ENCODE peak calls at places on chromosomes 6 and 20, in five cellular contexts. Z is Panc1, K is GM23248, V is left lung, X is heart right ventricle. R is an unnamed sample.

GRCh38 chr6:22906091-22906549 is 336.8 kb downstream of the HDGFL1 start:
- DNase-seq in Z (no peak), K (peak; percentile 55), V (no peak), X (no peak), R (no peak)

GRCh38 chr6:145508107-145508506 is 227.2 kb downstream of the EPM2A start:
- DNase-seq in Z (no peak), K (no peak), V (no peak), X (no peak), R (no peak)

GRCh38 chr6:4280721-4281120 is 145.3 kb upstream of the ECI2 start:
- DNase-seq in Z (no peak), K (peak; percentile 89), V (no peak), X (no peak), R (no peak)

GRCh38 chr20:18857640-18858039 is 44.1 kb downstream of the SCP2D1 start:
- DNase-seq in Z (no peak), K (peak; percentile 60), V (no peak), X (no peak), R (no peak)

GRCh38 chr6:108690326-108691000 is 129.7 kb downstream of the FOXO3 start:
- DNase-seq in Z (no peak), K (peak; percentile 56), V (no peak), X (no peak), R (no peak)

GRCh38 chr20:38588303-38588702 is 7.3 kb downstream of the ADIG start:
- DNase-seq in Z (no peak), K (no peak), V (no peak), X (no peak), R (no peak)

GRCh38 chr20:49615401-49616153 is 47.6 kb upstream of the PTGIS start:
- DNase-seq in Z (no peak), K (peak; percentile 55), V (no peak), X (peak; percentile 58), R (peak; percentile 43)

GRCh38 chr6:72367439-72367838 is 254.4 kb upstream of the KCNQ5 start:
- DNase-seq in Z (no peak), K (no peak), V (no peak), X (no peak), R (no peak)

GRCh38 chr6:168447741-168448140 is 6.8 kb downstream of the SMOC2 start:
- DNase-seq in Z (no peak), K (no peak), V (no peak), X (no peak), R (no peak)

GRCh38 chr20:57330998-57331397 is 1.4 kb downstream of the SPO11 start:
- DNase-seq in Z (no peak), K (peak; percentile 75), V (no peak), X (no peak), R (no peak)

GRCh38 chr6:43814111-43814510 is 44.1 kb downstream of the VEGFA start:
- DNase-seq in Z (no peak), K (no peak), V (no peak), X (no peak), R (no peak)

GRCh38 chr20:23419995-23420901 is 1.0 kb downstream of the NAPB start:
- DNase-seq in Z (no peak), K (peak; percentile 84), V (peak; percentile 56), X (no peak), R (peak; percentile 23)

GRCh38 chr6:55993418-55993817 is 118.0 kb upstream of the BMP5 start:
- DNase-seq in Z (no peak), K (no peak), V (no peak), X (no peak), R (no peak)

GRCh38 chr20:21259346-21259745 is 43.8 kb upstream of the XRN2 start:
- DNase-seq in Z (no peak), K (no peak), V (no peak), X (no peak), R (no peak)

GRCh38 chr6:149862901-149863595 is 1.1 kb downstream of the LRP11 start:
- DNase-seq in Z (no peak), K (peak; percentile 89), V (peak; percentile 68), X (peak; percentile 71), R (peak; percentile 72)

GRCh38 chr6:10655508-10656055 is 38.8 kb downstream of the C6orf52 start:
- DNase-seq in Z (no peak), K (no peak), V (no peak), X (no peak), R (no peak)

GRCh38 chr6:166369741-166370140 is 13.0 kb downstream of the MPC1 start:
- DNase-seq in Z (no peak), K (no peak), V (no peak), X (no peak), R (no peak)

GRCh38 chr6:29011276-29011734 is 6.2 kb upstream of the ZNF311 start:
- DNase-seq in Z (no peak), K (peak; percentile 87), V (peak; percentile 40), X (peak; percentile 38), R (no peak)

GRCh38 chr20:33753763-33754162 is 22.0 kb downstream of the ZNF341 start:
- DNase-seq in Z (no peak), K (peak; percentile 20), V (no peak), X (no peak), R (no peak)

GRCh38 chr6:88236961-88237360 is 70.8 kb upstream of the CNR1 start:
- DNase-seq in Z (no peak), K (no peak), V (no peak), X (no peak), R (no peak)

DNA sequence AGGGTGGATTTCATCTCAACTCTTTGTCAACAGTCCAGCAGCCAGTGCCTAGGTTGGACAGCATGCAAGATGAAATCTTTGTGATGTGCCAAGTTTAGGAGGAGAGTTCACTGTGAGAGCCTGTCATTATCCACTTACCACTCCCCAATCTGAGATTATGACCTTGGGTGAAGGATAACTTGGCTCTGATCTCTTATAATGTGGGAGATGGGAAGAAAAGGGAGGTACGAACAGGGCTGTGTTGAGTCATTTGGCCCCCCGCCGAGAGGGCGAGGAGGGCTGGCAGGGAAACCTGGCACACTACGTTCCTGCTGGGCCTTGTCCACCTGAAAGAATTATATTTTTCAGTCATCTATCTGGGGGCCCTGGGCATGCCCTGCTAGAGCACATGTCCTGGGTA is 35.8 kb downstream of the LAMA4 start:
- DNase-seq in Z (no peak), K (peak; percentile 71), V (no peak), X (peak; percentile 56), R (no peak)
- H3K4me1 ChIP-seq in Z (no peaks in the 10 kb centered on the region), K (peaks cover 88% of the 10 kb centered on the region), V (peaks cover 31% of the 10 kb centered on the region), X (peaks cover 12% of the 10 kb centered on the region), R (peaks cover 18% of the 10 kb centered on the region)

DNA sequence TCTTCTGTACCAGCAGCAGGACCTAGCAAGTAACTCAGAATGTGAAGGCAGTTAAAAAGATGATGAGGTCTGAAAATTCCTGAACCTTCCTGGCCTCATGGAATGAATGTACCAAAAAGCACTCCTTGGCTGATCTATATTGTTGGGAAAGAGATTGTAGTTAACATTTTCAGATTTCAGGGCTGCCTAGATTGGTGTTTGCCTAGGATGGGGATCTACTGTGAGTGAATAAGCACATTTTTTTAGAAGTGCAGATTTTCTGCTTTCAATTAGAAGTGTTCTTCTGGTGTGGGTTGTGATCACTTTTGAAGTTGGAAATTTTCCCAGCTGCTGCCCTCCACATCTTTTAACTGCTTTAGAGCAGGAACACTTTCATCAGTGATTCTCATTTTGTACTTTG is 6.2 kb downstream of the MYLIP start:
- DNase-seq in Z (no peak), K (no peak), V (no peak), X (no peak), R (no peak)
- H3K4me1 ChIP-seq in Z (peaks cover 46% of the 10 kb centered on the region), K (peaks cover 32% of the 10 kb centered on the region), V (peaks cover 97% of the 10 kb centered on the region), X (peaks cover 16% of the 10 kb centered on the region), R (peaks cover 9% of the 10 kb centered on the region)

DNA sequence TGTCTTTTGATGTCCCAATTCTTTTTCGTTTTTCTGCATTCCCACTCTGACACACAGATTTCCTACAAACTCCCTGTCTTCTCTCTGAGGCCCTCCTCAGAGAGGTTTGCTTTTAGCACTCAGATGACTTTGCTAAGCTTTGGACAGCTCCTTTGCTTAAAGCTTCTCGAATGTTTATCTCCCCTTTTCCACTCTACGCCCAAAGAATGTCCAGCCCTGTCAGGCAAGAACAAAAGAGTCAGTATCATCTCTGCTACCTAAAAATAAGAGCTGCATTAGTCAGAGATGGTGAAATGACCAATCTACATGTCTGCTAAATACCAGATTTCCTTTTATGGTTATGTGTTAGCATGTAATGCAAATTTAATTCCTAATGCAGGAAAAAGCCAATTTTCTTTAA is 56.8 kb downstream of the PREP start:
- DNase-seq in Z (no peak), K (peak; percentile 81), V (no peak), X (no peak), R (no peak)
- H3K4me1 ChIP-seq in Z (no peaks in the 10 kb centered on the region), K (peaks cover 15% of the 10 kb centered on the region), V (peaks cover 6% of the 10 kb centered on the region), X (no peaks in the 10 kb centered on the region), R (peaks cover 7% of the 10 kb centered on the region)

DNA sequence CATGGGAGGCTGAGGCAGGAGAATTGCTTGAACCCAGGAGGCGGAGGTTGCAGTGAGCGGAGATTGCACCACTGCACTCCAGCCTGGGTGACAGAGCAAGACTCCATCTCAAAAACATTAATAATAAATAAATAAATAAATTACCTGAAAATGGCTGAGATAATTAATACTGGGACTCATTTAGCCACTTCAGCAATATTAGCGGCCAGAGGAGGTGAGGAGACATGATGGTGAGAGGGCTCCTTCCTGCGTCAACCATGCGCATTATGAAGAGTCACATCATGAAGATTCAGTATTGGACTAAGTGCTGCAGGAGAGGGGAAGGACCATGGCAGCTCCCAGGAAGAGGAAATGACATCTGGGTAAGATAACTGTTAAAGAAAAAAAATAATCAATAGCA is 2.9 kb upstream of the PYGB start:
- DNase-seq in Z (no peak), K (no peak), V (no peak), X (no peak), R (no peak)
- H3K4me1 ChIP-seq in Z (peaks cover 30% of the 10 kb centered on the region), K (peaks cover 15% of the 10 kb centered on the region), V (peaks cover 24% of the 10 kb centered on the region), X (no peaks in the 10 kb centered on the region), R (peaks cover 11% of the 10 kb centered on the region)

GRCh38 chr6:20791932-20792331 is 257.7 kb downstream of the CDKAL1 start:
- DNase-seq in Z (no peak), K (no peak), V (no peak), X (no peak), R (no peak)
- H3K4me1 ChIP-seq in Z (no peaks in the 10 kb centered on the region), K (no peaks in the 10 kb centered on the region), V (no peaks in the 10 kb centered on the region), X (no peaks in the 10 kb centered on the region), R (peaks cover 3% of the 10 kb centered on the region)

DNA sequence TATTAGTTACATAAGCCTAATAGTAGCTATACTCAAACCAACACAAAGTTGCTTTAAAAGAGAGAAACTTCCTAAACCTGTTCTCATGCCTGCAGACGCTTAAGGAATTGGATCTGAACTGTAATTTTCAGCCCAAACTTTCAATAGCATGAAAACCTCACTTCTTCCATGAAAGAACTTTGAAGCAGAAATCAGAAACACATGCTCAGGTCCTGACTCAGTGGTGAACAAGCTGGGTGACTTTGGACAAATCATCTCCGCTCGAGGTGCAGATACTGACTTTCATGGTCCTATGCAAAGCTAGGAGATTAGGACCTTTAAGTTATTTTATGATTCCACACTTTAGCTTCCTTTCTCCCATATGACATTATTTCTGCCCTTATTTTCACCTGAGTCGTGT is 36.5 kb downstream of the NOX3 start:
- DNase-seq in Z (no peak), K (peak; percentile 86), V (no peak), X (no peak), R (no peak)
- H3K4me1 ChIP-seq in Z (no peaks in the 10 kb centered on the region), K (peaks cover 33% of the 10 kb centered on the region), V (peaks cover 18% of the 10 kb centered on the region), X (no peaks in the 10 kb centered on the region), R (peaks cover 10% of the 10 kb centered on the region)

GRCh38 chr6:52564856-52565255 is 12.0 kb downstream of the TRAM2 start:
- DNase-seq in Z (no peak), K (no peak), V (no peak), X (no peak), R (no peak)
- H3K4me1 ChIP-seq in Z (peaks cover 20% of the 10 kb centered on the region), K (peaks cover 67% of the 10 kb centered on the region), V (peaks cover 35% of the 10 kb centered on the region), X (peaks cover 10% of the 10 kb centered on the region), R (peaks cover 6% of the 10 kb centered on the region)

R was measured in BE2C.